ENCODE peak calls at places on chromosomes 3 and 15, in four cellular contexts. P, B, O and I are unnamed samples.

GRCh38 chr3:53195602-53196574 is 34.9 kb downstream of the PRKCD start:
- DNase-seq in P (no peak), B (no peak), O (peak; percentile 82), I (no peak)

GRCh38 chr3:193168911-193169310 is 72.1 kb upstream of the PLAAT1 start:
- DNase-seq in P (no peak), B (no peak), O (no peak), I (no peak)

GRCh38 chr15:73564255-73564654 is 68.9 kb downstream of the NPTN start:
- DNase-seq in P (peak; percentile 33), B (no peak), O (no peak), I (no peak)

GRCh38 chr3:126837773-126838172 is 133.7 kb downstream of the CHCHD6 start:
- DNase-seq in P (no peak), B (no peak), O (no peak), I (no peak)

GRCh38 chr3:81419196-81419595 is 342.2 kb downstream of the GBE1 start:
- DNase-seq in P (no peak), B (no peak), O (no peak), I (no peak)

GRCh38 chr3:129965937-129966336 is 8.6 kb upstream of the TRH start:
- DNase-seq in P (no peak), B (no peak), O (no peak), I (no peak)

GRCh38 chr3:30475038-30475808 is 131.2 kb upstream of the TGFBR2 start:
- DNase-seq in P (no peak), B (no peak), O (no peak), I (no peak)

GRCh38 chr15:59594493-59594942 is 17.1 kb upstream of the GCNT3 start:
- DNase-seq in P (no peak), B (no peak), O (no peak), I (no peak)

GRCh38 chr3:34634939-34635338 is 836.5 kb downstream of the PDCD6IP start:
- DNase-seq in P (no peak), B (no peak), O (no peak), I (peak; percentile 33)

GRCh38 chr3:129312021-129312639 is 33.5 kb downstream of the HMCES start:
- DNase-seq in P (no peak), B (no peak), O (no peak), I (no peak)

GRCh38 chr3:143693506-143693905 is 154.8 kb downstream of the SLC9A9 start:
- DNase-seq in P (no peak), B (no peak), O (no peak), I (no peak)

GRCh38 chr3:80087769-80088168 is 320.0 kb upstream of the ROBO1 start:
- DNase-seq in P (no peak), B (no peak), O (no peak), I (no peak)

GRCh38 chr15:97759363-97759762 is 201.1 kb upstream of the ARRDC4 start:
- DNase-seq in P (no peak), B (no peak), O (no peak), I (no peak)

GRCh38 chr3:197519801-197520211 is 36.0 kb downstream of the BDH1 start:
- DNase-seq in P (no peak), B (no peak), O (no peak), I (peak; percentile 77)

GRCh38 chr3:23702198-23702597 is 103.6 kb upstream of the UBE2E1 start:
- DNase-seq in P (no peak), B (no peak), O (no peak), I (no peak)

GRCh38 chr3:64058592-64058991 is 35.3 kb upstream of the PSMD6 start:
- DNase-seq in P (no peak), B (no peak), O (no peak), I (no peak)

GRCh38 chr3:115785782-115786181 is 162.5 kb downstream of the GAP43 start:
- DNase-seq in P (no peak), B (no peak), O (no peak), I (no peak)

GRCh38 chr3:74267583-74268184 is 346.8 kb downstream of the CNTN3 start:
- DNase-seq in P (no peak), B (peak; percentile 9), O (no peak), I (no peak)

GRCh38 chr15:51771773-51772172 is 20.4 kb downstream of the TMOD2 start:
- DNase-seq in P (no peak), B (no peak), O (no peak), I (no peak)

GRCh38 chr3:125278155-125278554 is 65.6 kb upstream of the SLC12A8 start:
- DNase-seq in P (no peak), B (no peak), O (no peak), I (no peak)

GRCh38 chr3:165206454-165207266 is 10.5 kb upstream of the SLITRK3 start:
- DNase-seq in P (peak; percentile 28), B (no peak), O (peak; percentile 86), I (peak; percentile 87)

GRCh38 chr3:44899683-44900367 is 25.4 kb downstream of the TGM4 start:
- DNase-seq in P (no peak), B (no peak), O (no peak), I (no peak)

GRCh38 chr3:133644768-133645167 is 17.0 kb downstream of the TOPBP1 start:
- DNase-seq in P (no peak), B (no peak), O (no peak), I (no peak)

GRCh38 chr15:99452728-99453643 is 112.8 kb upstream of the MEF2A start:
- DNase-seq in P (peak; percentile 60), B (peak; percentile 82), O (peak; percentile 92), I (peak; percentile 91)

GRCh38 chr3:100297784-100298183 is 36.8 kb upstream of the NIT2 start:
- DNase-seq in P (no peak), B (no peak), O (no peak), I (no peak)

GRCh38 chr3:99962703-99963102 is 145.0 kb downstream of the CMSS1 start:
- DNase-seq in P (no peak), B (no peak), O (no peak), I (no peak)

GRCh38 chr3:4981688-4982494 is 2.7 kb downstream of the BHLHE40 start:
- DNase-seq in P (peak; percentile 48), B (no peak), O (no peak), I (no peak)

GRCh38 chr3:122301063-122301462 is 24.0 kb upstream of the CSTA start:
- DNase-seq in P (no peak), B (no peak), O (no peak), I (no peak)

GRCh38 chr15:22866066-22866465 is 27.6 kb downstream of the NIPA2 start:
- DNase-seq in P (no peak), B (no peak), O (no peak), I (no peak)

GRCh38 chr15:98722645-98723044 is 74.3 kb downstream of the IGF1R start:
- DNase-seq in P (no peak), B (no peak), O (no peak), I (no peak)

GRCh38 chr3:31043184-31043819 is 148.8 kb upstream of the GADL1 start:
- DNase-seq in P (no peak), B (no peak), O (no peak), I (no peak)

GRCh38 chr3:56725175-56725574 is 42.1 kb upstream of the TASOR start:
- DNase-seq in P (no peak), B (no peak), O (no peak), I (no peak)

GRCh38 chr15:88803920-88804247 is 648 bp downstream of the ACAN start:
- DNase-seq in P (no peak), B (no peak), O (no peak), I (no peak)

GRCh38 chr15:41878355-41878699 is 15.5 kb downstream of the SPTBN5 start:
- DNase-seq in P (no peak), B (no peak), O (no peak), I (peak; percentile 56)

GRCh38 chr3:50089603-50089945 is 855 bp downstream of the RBM5 start:
- DNase-seq in P (no peak), B (no peak), O (no peak), I (no peak)

GRCh38 chr3:147412491-147412916 is 3.3 kb downstream of the ZIC1 start:
- DNase-seq in P (no peak), B (no peak), O (no peak), I (no peak)

GRCh38 chr3:100269410-100270217 is 8.8 kb downstream of the TBC1D23 start:
- DNase-seq in P (no peak), B (no peak), O (no peak), I (no peak)

GRCh38 chr3:72847751-72848702 is at the start of gene SHQ1:
- DNase-seq in P (peak; percentile 90), B (peak; percentile 90), O (peak; percentile 97), I (peak; percentile 97)

GRCh38 chr3:56764904-56765445 is 36.8 kb downstream of the ARHGEF3 start:
- DNase-seq in P (no peak), B (no peak), O (no peak), I (no peak)

DNA sequence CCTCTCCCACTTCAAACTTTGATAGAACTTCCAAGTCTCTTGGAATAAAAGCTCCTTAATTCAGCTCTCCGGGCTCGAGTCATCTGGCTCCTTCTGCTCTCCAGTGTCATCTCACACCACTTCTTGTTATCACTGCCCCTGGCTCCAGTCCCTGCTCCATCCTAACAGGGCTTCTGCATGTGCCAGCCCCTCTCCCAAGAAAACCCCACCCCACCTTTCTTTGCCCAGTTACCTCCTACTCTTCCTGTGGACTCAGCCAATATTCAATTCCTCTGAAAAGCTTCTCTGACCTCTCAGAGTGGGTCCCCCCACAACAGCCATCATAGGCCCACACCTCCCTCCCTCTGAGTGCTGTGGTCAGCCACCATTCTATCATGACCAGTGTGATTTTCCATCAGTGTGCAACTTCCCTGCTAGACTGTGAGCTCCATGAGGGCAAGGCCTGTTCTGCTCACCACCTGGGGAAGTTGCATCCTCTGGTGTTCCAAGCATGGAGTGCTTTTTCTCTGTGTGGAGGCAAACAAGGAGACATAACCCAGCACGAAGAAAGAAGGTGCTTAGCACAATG is 71.6 kb downstream of the ADCY5 start:
- DNase-seq in P (no peak), B (no peak), O (peak; percentile 12), I (no peak)
- H3K4me1 ChIP-seq in P (peaks cover 3% of the 10 kb centered on the region), B (peaks cover 98% of the 10 kb centered on the region), O (peaks cover 12% of the 10 kb centered on the region), I (peaks cover 3% of the 10 kb centered on the region)

GRCh38 chr3:8647137-8647970 is 2.8 kb upstream of the SSUH2 start:
- DNase-seq in P (no peak), B (no peak), O (no peak), I (no peak)

GRCh38 chr3:8650583-8651416 is 6.2 kb upstream of the SSUH2 start:
- DNase-seq in P (no peak), B (no peak), O (no peak), I (no peak)

GRCh38 chr3:8648873-8649741 is 4.5 kb upstream of the SSUH2 start:
- DNase-seq in P (no peak), B (no peak), O (no peak), I (no peak)

GRCh38 chr3:8651418-8652322 is 7.1 kb upstream of the SSUH2 start:
- DNase-seq in P (no peak), B (no peak), O (no peak), I (no peak)

GRCh38 chr3:8649757-8650156 is 5.2 kb upstream of the SSUH2 start:
- DNase-seq in P (no peak), B (no peak), O (no peak), I (no peak)
- H3K27ac ChIP-seq in P (no peak overlapping the region), B (no peak overlapping the region), O (no peak overlapping the region), I (no peak overlapping the region)

GRCh38 chr3:71012971-71013370 is 570.6 kb downstream of the FOXP1 start:
- DNase-seq in P (no peak), B (no peak), O (no peak), I (no peak)
- H3K4me1 ChIP-seq in P (no peaks in the 10 kb centered on the region), B (peaks cover 71% of the 10 kb centered on the region), O (peaks cover 16% of the 10 kb centered on the region), I (peaks cover 5% of the 10 kb centered on the region)

GRCh38 chr15:75732206-75732808 is 19.7 kb upstream of the CSPG4 start:
- DNase-seq in P (no peak), B (no peak), O (peak; percentile 64), I (peak; percentile 60)
- H3K27ac ChIP-seq in P (peak overlapping the region; percentile 57), B (no peak overlapping the region), O (no peak overlapping the region), I (peak overlapping the region; percentile 19)